ENCODE peak calls at places on chromosomes 13 and 19, in six cellular contexts. One of them, this sample, is unnamed.

GRCh38 chr13:44843403-44843802 is 145.9 kb downstream of the NUFIP1 start:
- DNase-seq in AG10803: peak; percentile 82
- DNase-seq in CD4-positive, alpha-beta T cell: no peak
- DNase-seq in WERI-Rb-1: no peak
- DNase-seq in fibroblast of the aortic adventitia: peak; percentile 71
- DNase-seq in heart right ventricle: no peak
- DNase-seq in this sample: no peak

GRCh38 chr19:43407416-43408005 is 7.2 kb upstream of the TEX101 start:
- DNase-seq in heart right ventricle: no peak
- DNase-seq in WERI-Rb-1: no peak
- DNase-seq in fibroblast of the aortic adventitia: no peak
- DNase-seq in AG10803: no peak
- DNase-seq in CD4-positive, alpha-beta T cell: no peak
- DNase-seq in this sample: peak; percentile 13

GRCh38 chr13:36461472-36461871 is 29.2 kb downstream of the CCNA1 start:
- DNase-seq in fibroblast of the aortic adventitia: no peak
- DNase-seq in AG10803: no peak
- DNase-seq in WERI-Rb-1: no peak
- DNase-seq in heart right ventricle: no peak
- DNase-seq in CD4-positive, alpha-beta T cell: no peak
- DNase-seq in this sample: no peak

GRCh38 chr13:101649490-101650126 is 197.1 kb downstream of the ITGBL1 start:
- DNase-seq in AG10803: peak; percentile 81
- DNase-seq in fibroblast of the aortic adventitia: peak; percentile 92
- DNase-seq in WERI-Rb-1: no peak
- DNase-seq in heart right ventricle: no peak
- DNase-seq in CD4-positive, alpha-beta T cell: no peak
- DNase-seq in this sample: no peak

GRCh38 chr13:111880185-111880584 is 186.8 kb upstream of the SOX1 start:
- DNase-seq in WERI-Rb-1: no peak
- DNase-seq in CD4-positive, alpha-beta T cell: no peak
- DNase-seq in heart right ventricle: no peak
- DNase-seq in AG10803: no peak
- DNase-seq in fibroblast of the aortic adventitia: no peak
- DNase-seq in this sample: no peak

GRCh38 chr19:50906217-50906616 is 5.0 kb downstream of the KLK4 start:
- DNase-seq in WERI-Rb-1: peak; percentile 42
- DNase-seq in AG10803: no peak
- DNase-seq in heart right ventricle: no peak
- DNase-seq in fibroblast of the aortic adventitia: peak; percentile 12
- DNase-seq in CD4-positive, alpha-beta T cell: peak; percentile 10
- DNase-seq in this sample: peak; percentile 46

GRCh38 chr19:16807416-16808274 is 21.6 kb upstream of the SIN3B start:
- DNase-seq in CD4-positive, alpha-beta T cell: no peak
- DNase-seq in AG10803: no peak
- DNase-seq in WERI-Rb-1: no peak
- DNase-seq in heart right ventricle: no peak
- DNase-seq in fibroblast of the aortic adventitia: no peak
- DNase-seq in this sample: no peak

GRCh38 chr19:2922987-2923386 is 21.8 kb downstream of the ZNF77 start:
- DNase-seq in WERI-Rb-1: no peak
- DNase-seq in heart right ventricle: no peak
- DNase-seq in fibroblast of the aortic adventitia: no peak
- DNase-seq in AG10803: no peak
- DNase-seq in CD4-positive, alpha-beta T cell: no peak
- DNase-seq in this sample: no peak

GRCh38 chr19:3266792-3267469 is 42.5 kb downstream of the CELF5 start:
- DNase-seq in WERI-Rb-1: no peak
- DNase-seq in fibroblast of the aortic adventitia: no peak
- DNase-seq in CD4-positive, alpha-beta T cell: no peak
- DNase-seq in heart right ventricle: no peak
- DNase-seq in AG10803: no peak
- DNase-seq in this sample: no peak

GRCh38 chr19:11375143-11375948 is 880 bp downstream of the SWSAP1 start:
- DNase-seq in heart right ventricle: peak; percentile 50
- DNase-seq in fibroblast of the aortic adventitia: no peak
- DNase-seq in CD4-positive, alpha-beta T cell: peak; percentile 66
- DNase-seq in AG10803: no peak
- DNase-seq in WERI-Rb-1: peak; percentile 54
- DNase-seq in this sample: peak; percentile 67

GRCh38 chr13:19060311-19061002 is 121.2 kb downstream of the TUBA3C start:
- DNase-seq in heart right ventricle: no peak
- DNase-seq in WERI-Rb-1: no peak
- DNase-seq in CD4-positive, alpha-beta T cell: no peak
- DNase-seq in fibroblast of the aortic adventitia: no peak
- DNase-seq in AG10803: no peak
- DNase-seq in this sample: no peak

GRCh38 chr13:75372517-75372916 is 109.5 kb downstream of the TBC1D4 start:
- DNase-seq in heart right ventricle: peak; percentile 52
- DNase-seq in CD4-positive, alpha-beta T cell: no peak
- DNase-seq in WERI-Rb-1: no peak
- DNase-seq in AG10803: peak; percentile 59
- DNase-seq in fibroblast of the aortic adventitia: peak; percentile 78
- DNase-seq in this sample: peak; percentile 40

GRCh38 chr13:110131424-110131823 is 175.5 kb downstream of the COL4A1 start:
- DNase-seq in AG10803: no peak
- DNase-seq in heart right ventricle: no peak
- DNase-seq in CD4-positive, alpha-beta T cell: no peak
- DNase-seq in fibroblast of the aortic adventitia: no peak
- DNase-seq in WERI-Rb-1: no peak
- DNase-seq in this sample: no peak

GRCh38 chr13:36753176-36753575 is 65.8 kb upstream of the RFXAP start:
- DNase-seq in fibroblast of the aortic adventitia: no peak
- DNase-seq in AG10803: no peak
- DNase-seq in heart right ventricle: no peak
- DNase-seq in CD4-positive, alpha-beta T cell: no peak
- DNase-seq in WERI-Rb-1: no peak
- DNase-seq in this sample: no peak

GRCh38 chr13:80655778-80656518 is 315.0 kb upstream of the SPRY2 start:
- DNase-seq in fibroblast of the aortic adventitia: no peak
- DNase-seq in CD4-positive, alpha-beta T cell: no peak
- DNase-seq in AG10803: no peak
- DNase-seq in heart right ventricle: no peak
- DNase-seq in WERI-Rb-1: no peak
- DNase-seq in this sample: no peak

GRCh38 chr19:46718157-46718933 is 1.4 kb upstream of the PRKD2 start:
- DNase-seq in CD4-positive, alpha-beta T cell: peak; percentile 42
- DNase-seq in WERI-Rb-1: peak; percentile 36
- DNase-seq in AG10803: no peak
- DNase-seq in heart right ventricle: no peak
- DNase-seq in fibroblast of the aortic adventitia: no peak
- DNase-seq in this sample: peak; percentile 68

GRCh38 chr19:38202504-38202903 is 21.5 kb downstream of the DPF1 start:
- DNase-seq in heart right ventricle: no peak
- DNase-seq in WERI-Rb-1: no peak
- DNase-seq in AG10803: no peak
- DNase-seq in CD4-positive, alpha-beta T cell: no peak
- DNase-seq in fibroblast of the aortic adventitia: no peak
- DNase-seq in this sample: no peak

GRCh38 chr19:15331419-15332310 is 674 bp downstream of the BRD4 start:
- DNase-seq in WERI-Rb-1: peak; percentile 39
- DNase-seq in AG10803: peak; percentile 39
- DNase-seq in fibroblast of the aortic adventitia: no peak
- DNase-seq in heart right ventricle: peak; percentile 42
- DNase-seq in CD4-positive, alpha-beta T cell: peak; percentile 56
- DNase-seq in this sample: peak; percentile 73

GRCh38 chr19:40424637-40425449 is 949 bp downstream of the SERTAD1 start:
- DNase-seq in WERI-Rb-1: no peak
- DNase-seq in fibroblast of the aortic adventitia: peak; percentile 33
- DNase-seq in AG10803: peak; percentile 18
- DNase-seq in heart right ventricle: no peak
- DNase-seq in CD4-positive, alpha-beta T cell: no peak
- DNase-seq in this sample: no peak

GRCh38 chr13:44149821-44150220 is 223.8 kb upstream of the SERP2 start:
- DNase-seq in AG10803: no peak
- DNase-seq in fibroblast of the aortic adventitia: no peak
- DNase-seq in WERI-Rb-1: no peak
- DNase-seq in heart right ventricle: no peak
- DNase-seq in CD4-positive, alpha-beta T cell: no peak
- DNase-seq in this sample: no peak

GRCh38 chr13:26022538-26023292 is 29.1 kb downstream of the SHISA2 start:
- DNase-seq in CD4-positive, alpha-beta T cell: no peak
- DNase-seq in WERI-Rb-1: no peak
- DNase-seq in AG10803: peak; percentile 82
- DNase-seq in fibroblast of the aortic adventitia: peak; percentile 61
- DNase-seq in heart right ventricle: peak; percentile 77
- DNase-seq in this sample: no peak

GRCh38 chr19:8085606-8086464 is 33.3 kb downstream of the CCL25 start:
- DNase-seq in WERI-Rb-1: peak; percentile 26
- DNase-seq in heart right ventricle: no peak
- DNase-seq in fibroblast of the aortic adventitia: no peak
- DNase-seq in AG10803: no peak
- DNase-seq in CD4-positive, alpha-beta T cell: no peak
- DNase-seq in this sample: no peak

GRCh38 chr13:98097749-98098148 is 45.1 kb upstream of the FARP1 start:
- DNase-seq in CD4-positive, alpha-beta T cell: no peak
- DNase-seq in AG10803: no peak
- DNase-seq in heart right ventricle: no peak
- DNase-seq in WERI-Rb-1: no peak
- DNase-seq in fibroblast of the aortic adventitia: no peak
- DNase-seq in this sample: no peak

GRCh38 chr13:24511824-24512207 is 762 bp downstream of the PARP4 start:
- DNase-seq in heart right ventricle: no peak
- DNase-seq in WERI-Rb-1: no peak
- DNase-seq in fibroblast of the aortic adventitia: no peak
- DNase-seq in CD4-positive, alpha-beta T cell: no peak
- DNase-seq in AG10803: no peak
- DNase-seq in this sample: no peak

GRCh38 chr19:49920624-49921363 is 8.2 kb upstream of the ATF5 start:
- DNase-seq in AG10803: no peak
- DNase-seq in WERI-Rb-1: no peak
- DNase-seq in heart right ventricle: no peak
- DNase-seq in CD4-positive, alpha-beta T cell: no peak
- DNase-seq in fibroblast of the aortic adventitia: no peak
- DNase-seq in this sample: peak; percentile 47

GRCh38 chr19:45468159-45468651 is 409 bp downstream of the FOSB start:
- DNase-seq in fibroblast of the aortic adventitia: no peak
- DNase-seq in heart right ventricle: no peak
- DNase-seq in CD4-positive, alpha-beta T cell: peak; percentile 45
- DNase-seq in AG10803: peak; percentile 24
- DNase-seq in WERI-Rb-1: peak; percentile 37
- DNase-seq in this sample: no peak
- TF ChIP-seq CTCF in fibroblast of the aortic adventitia: peak; percentile 12
- TF ChIP-seq CTCF in heart right ventricle: no peak
- TF ChIP-seq CTCF in CD4-positive, alpha-beta T cell: peak; percentile 15
- TF ChIP-seq CTCF in AG10803: peak; percentile 13
- TF ChIP-seq CTCF in WERI-Rb-1: no peak
- TF ChIP-seq CTCF in this sample: no peak

DNA sequence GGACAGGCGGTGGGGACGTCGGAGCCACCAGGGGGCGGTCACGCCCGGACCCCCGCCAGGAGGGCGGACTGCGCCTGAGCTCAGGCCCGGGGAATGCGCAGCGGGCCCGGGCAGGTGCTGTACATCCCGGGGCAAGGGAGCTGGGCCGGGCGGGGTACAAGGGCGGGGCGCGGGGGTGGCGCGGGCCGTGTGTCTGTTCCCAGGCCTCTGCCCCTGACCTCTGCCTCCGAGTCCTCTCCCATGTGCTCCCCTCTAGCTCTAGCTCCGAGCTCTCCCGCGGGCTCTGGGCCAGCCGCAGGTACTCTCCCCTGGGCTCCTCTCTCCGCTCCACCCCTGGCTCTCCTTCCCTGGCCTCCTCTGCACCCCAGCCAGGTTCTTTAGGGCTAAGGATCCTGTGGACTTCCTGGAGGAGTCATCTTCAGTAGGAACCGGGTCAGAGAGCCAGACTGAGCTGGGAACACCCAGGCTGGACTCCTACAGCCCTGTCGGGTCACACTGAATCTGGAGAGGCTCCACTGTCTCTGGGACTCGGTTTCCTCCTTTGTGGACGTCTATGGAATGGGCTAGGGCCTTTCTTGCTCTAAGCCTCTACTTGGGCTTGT is 2.3 kb downstream of the PPP1R13L start:
- DNase-seq in fibroblast of the aortic adventitia: no peak
- DNase-seq in CD4-positive, alpha-beta T cell: peak; percentile 35
- DNase-seq in AG10803: peak; percentile 44
- DNase-seq in heart right ventricle: no peak
- DNase-seq in WERI-Rb-1: no peak
- DNase-seq in this sample: peak; percentile 57
- TF ChIP-seq CTCF in fibroblast of the aortic adventitia: peak; percentile 29
- TF ChIP-seq CTCF in CD4-positive, alpha-beta T cell: no peak
- TF ChIP-seq CTCF in AG10803: peak; percentile 44
- TF ChIP-seq CTCF in heart right ventricle: peak; percentile 61
- TF ChIP-seq CTCF in WERI-Rb-1: no peak
- TF ChIP-seq CTCF in this sample: peak; percentile 52

DNA sequence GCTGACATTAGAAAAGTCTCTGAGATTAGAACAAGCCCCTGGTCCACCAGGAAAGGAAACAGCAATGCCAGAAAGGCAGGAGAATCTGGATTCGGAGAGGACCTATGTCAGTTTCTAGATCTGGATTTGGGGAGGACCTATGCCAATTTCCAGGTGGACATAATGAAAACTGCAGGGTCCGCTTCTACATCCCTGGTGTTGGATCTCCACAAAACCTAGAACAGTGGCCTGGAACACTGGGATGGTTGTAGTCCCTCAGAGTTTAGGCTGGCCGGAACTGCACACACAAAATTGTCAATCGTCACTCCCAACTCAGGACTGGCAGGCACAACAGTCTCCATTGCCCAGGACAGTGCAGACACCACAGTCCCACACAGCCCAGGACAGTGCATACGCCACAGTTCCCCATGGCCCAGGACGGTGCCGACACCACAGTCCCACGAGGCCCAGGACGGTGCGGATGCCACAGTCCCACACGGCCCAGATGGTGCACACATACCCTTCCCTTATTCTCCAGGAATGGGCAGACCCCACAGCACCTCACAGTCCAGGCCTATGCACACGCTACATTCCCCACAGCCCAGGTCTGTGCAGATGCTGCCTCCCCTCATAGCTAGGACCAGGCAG is 341.7 kb downstream of the UQCRFS1 start:
- DNase-seq in CD4-positive, alpha-beta T cell: no peak
- DNase-seq in heart right ventricle: no peak
- DNase-seq in AG10803: no peak
- DNase-seq in fibroblast of the aortic adventitia: no peak
- DNase-seq in WERI-Rb-1: no peak
- DNase-seq in this sample: no peak
- TF ChIP-seq CTCF in CD4-positive, alpha-beta T cell: no peak
- TF ChIP-seq CTCF in heart right ventricle: no peak
- TF ChIP-seq CTCF in AG10803: no peak
- TF ChIP-seq CTCF in fibroblast of the aortic adventitia: no peak
- TF ChIP-seq CTCF in WERI-Rb-1: no peak
- TF ChIP-seq CTCF in this sample: no peak

DNA sequence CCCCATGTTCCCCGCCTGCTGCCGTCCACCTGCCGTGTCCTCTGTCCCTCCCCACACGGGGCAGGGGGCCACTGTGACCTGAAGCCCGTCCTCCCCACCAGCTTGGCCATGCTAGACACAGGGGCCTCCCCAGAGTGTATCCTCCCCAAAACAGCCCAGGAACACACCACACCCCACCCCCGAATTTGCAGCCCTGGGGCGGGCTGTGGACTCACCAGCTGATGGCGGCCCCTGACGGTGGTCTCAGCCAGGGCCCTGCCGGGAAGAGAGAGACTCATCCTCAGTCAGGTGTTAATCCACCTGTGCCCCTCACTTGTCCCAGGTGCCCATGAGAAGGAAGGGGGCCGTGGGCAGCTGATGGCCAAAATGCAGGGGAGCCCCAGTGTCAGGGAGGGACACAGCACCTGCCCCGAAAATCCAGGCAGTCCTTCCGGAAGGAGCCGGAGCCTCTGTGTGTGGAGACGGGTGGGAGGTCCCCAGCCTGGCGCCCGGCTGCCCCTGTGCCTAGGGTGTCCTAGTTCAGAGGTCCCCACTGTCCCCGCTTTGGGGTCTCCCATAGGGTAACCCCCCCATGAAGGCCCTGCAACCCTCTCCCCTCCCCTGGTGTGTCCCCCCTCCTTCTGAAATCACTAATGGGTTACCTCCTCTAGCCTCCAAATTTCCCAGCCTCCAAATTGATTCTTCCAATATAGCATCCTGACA is 39.3 kb upstream of the TCF3 start:
- DNase-seq in WERI-Rb-1: no peak
- DNase-seq in AG10803: no peak
- DNase-seq in fibroblast of the aortic adventitia: no peak
- DNase-seq in heart right ventricle: no peak
- DNase-seq in CD4-positive, alpha-beta T cell: no peak
- DNase-seq in this sample: no peak
- TF ChIP-seq CTCF in WERI-Rb-1: no peak
- TF ChIP-seq CTCF in AG10803: no peak
- TF ChIP-seq CTCF in fibroblast of the aortic adventitia: no peak
- TF ChIP-seq CTCF in heart right ventricle: no peak
- TF ChIP-seq CTCF in CD4-positive, alpha-beta T cell: no peak
- TF ChIP-seq CTCF in this sample: no peak